ENCODE peak calls at places on chromosome 13, in five cellular contexts. Q is lung, N is heart right ventricle, Z is stomach, O is mammary epithelial cell. S is an unnamed sample. For H3K4me1, the result is how much of the 10 kb centered on the place peaks cover.

GRCh38 chr13:70170689-70171088 is 62.4 kb upstream of the KLHL1 start:
- DNase-seq in N (no peak), Q (no peak), Z (no peak), O (no peak), S (no peak)

GRCh38 chr13:25329706-25330105 is 28.3 kb downstream of the NUP58 start:
- DNase-seq in Z (no peak), Q (no peak), O (peak), N (no peak), S (no peak)

GRCh38 chr13:35724480-35724879 is 248.0 kb upstream of the MAB21L1 start:
- DNase-seq in N (no peak), Z (no peak), Q (no peak), O (no peak), S (no peak)

GRCh38 chr13:75715598-75716523 is 79.7 kb downstream of the LMO7 start:
- DNase-seq in N (no peak), Q (no peak), Z (no peak), O (peak), S (no peak)

GRCh38 chr13:105918842-105919741 is 616.4 kb downstream of the EFNB2 start:
- DNase-seq in Z (peak), Q (no peak), N (no peak), O (peak), S (peak)

GRCh38 chr13:78655906-78656305 is 3.0 kb downstream of the OBI1 start:
- DNase-seq in Q (no peak), Z (no peak), O (no peak), N (no peak), S (no peak)

GRCh38 chr13:94390881-94391280 is 88.6 kb downstream of the DCT start:
- DNase-seq in N (no peak), Q (no peak), Z (no peak), O (no peak), S (no peak)

GRCh38 chr13:36082396-36082795 is 48.8 kb downstream of the DCLK1 start:
- DNase-seq in Z (no peak), Q (no peak), O (no peak), N (no peak), S (no peak)

GRCh38 chr13:114079601-114080536 is 52.6 kb downstream of the RASA3 start:
- DNase-seq in Q (no peak), O (no peak), Z (no peak), N (no peak), S (peak)

GRCh38 chr13:108924154-108924940 is 294.9 kb downstream of the MYO16 start:
- DNase-seq in Z (no peak), Q (no peak), O (peak), N (no peak), S (no peak)

GRCh38 chr13:91805605-91806004 is 407.2 kb downstream of the GPC5 start:
- DNase-seq in N (no peak), Z (no peak), Q (no peak), O (no peak), S (no peak)

GRCh38 chr13:39451860-39452301 is 151.1 kb downstream of the LHFPL6 start:
- DNase-seq in O (no peak), N (peak), Z (no peak), Q (no peak), S (no peak)

GRCh38 chr13:30422056-30422914 is at the start of gene UBE2L5:
- DNase-seq in Z (peak), N (peak), Q (peak), O (peak), S (peak)
- H3K4me1 ChIP-seq in Z (under half), N (under half), Q (under half), O (under half), S (under half)

GRCh38 chr13:98575009-98575866 is 1.7 kb downstream of the STK24 start:
- DNase-seq in N (no peak), Q (no peak), Z (no peak), O (peak), S (peak)
- H3K4me1 ChIP-seq in N (half or more), Q (under half), Z (half or more), O (under half), S (half or more)

DNA sequence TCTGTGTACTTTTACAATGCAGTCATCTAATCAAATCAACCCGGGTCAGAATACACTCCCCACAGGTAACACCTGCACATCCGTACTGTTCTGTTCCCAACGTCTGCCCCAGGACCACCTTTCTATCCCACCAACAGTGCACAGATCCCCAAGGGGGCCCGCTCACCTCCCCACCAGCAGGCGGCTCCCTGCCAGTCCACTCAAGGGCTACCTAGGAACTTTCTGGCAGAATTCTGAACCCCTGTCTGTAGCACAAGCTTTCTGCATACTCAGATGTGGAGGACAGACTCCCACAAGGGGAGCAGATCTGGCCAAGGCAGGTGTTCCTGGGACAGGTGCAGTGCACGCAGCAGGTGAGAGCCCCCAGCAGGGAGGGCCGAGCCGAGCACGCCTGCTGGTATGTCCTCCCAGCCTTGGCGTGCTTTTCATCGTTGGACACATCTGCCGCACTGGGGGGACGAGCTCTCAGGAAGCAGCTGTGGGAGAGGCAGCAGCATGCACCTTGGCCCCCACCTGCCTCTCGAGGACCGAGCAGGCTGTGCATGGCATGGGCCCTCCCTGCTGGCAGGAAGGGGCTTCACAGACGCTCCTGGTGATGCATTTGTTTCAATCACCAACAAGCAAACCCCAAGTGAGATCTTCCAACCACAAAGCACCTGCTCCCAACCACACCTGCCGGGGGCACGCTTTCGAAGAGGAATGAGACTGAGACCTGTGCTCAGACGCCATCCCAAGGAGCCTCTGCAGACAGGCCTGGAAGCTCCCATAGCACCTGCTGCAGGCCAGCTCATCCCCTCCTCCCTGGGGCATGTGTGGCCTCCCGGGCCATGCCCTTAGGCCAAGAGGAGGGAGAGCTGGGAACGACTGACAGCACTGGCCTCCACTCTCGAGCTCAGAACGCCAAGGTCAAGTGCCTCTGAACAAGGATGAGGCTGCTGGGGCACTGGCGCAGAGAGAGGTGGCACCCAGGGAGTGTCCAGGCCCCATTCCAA is 35.9 kb downstream of the RAB20 start:
- DNase-seq in N (peak), Q (no peak), Z (no peak), O (no peak), S (no peak)
- H3K4me1 ChIP-seq in N (half or more), Q (under half), Z (half or more), O (under half), S (under half)

GRCh38 chr13:30871713-30872029 is 34.4 kb upstream of the MEDAG start:
- DNase-seq in Z (no peak), N (no peak), O (no peak), Q (no peak), S (no peak)

GRCh38 chr13:30868806-30869470 is 37.1 kb upstream of the MEDAG start:
- DNase-seq in Q (no peak), Z (no peak), N (no peak), O (no peak), S (no peak)

GRCh38 chr13:30869491-30869890 is 36.6 kb upstream of the MEDAG start:
- DNase-seq in Q (no peak), O (no peak), Z (no peak), N (peak), S (no peak)

GRCh38 chr13:30870916-30871712 is 35.0 kb upstream of the MEDAG start:
- DNase-seq in Z (no peak), O (no peak), N (no peak), Q (no peak), S (no peak)

DNA sequence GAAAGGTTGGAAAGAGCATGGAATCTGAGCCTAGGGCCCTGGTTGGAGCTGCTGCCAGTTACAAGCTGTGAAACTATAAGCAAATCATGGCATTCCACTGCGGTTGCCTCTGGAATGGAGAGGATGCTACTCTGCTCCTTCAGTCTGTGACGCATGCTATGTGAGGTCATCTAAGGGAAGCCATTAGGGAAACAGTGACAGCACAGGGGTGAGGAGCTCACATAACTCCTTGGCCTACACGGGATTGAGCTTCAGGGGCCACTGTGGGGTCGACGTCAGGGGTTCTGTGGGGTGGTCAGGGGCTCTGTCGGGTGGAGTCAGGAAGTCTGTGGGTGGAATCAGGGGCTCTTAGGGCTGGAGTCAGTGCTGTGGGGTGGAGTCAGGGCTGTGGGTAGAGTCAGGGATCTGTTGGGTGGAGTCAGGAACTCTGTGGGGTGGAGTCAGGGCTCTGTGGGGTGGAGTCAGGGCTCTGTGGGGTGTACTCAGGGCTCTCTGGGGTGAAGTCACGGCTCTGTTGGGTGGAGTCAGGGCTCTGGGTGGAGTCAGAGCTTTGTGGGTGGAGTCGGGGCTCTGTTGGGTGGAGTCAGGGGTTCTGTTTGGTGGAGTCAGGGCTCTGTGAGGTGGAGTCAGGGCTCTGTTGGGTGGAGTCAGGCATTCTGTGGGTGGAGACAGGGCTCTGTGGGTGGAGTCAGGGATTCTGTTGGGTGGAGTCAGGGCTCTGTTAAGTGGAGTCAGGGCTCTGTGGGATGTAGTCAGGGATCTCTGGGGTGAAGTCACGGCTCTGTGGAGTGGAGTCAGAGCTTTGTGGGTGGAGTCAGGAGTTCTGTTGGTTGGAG is 35.8 kb upstream of the MEDAG start:
- DNase-seq in Z (peak), Q (peak), O (peak), N (peak), S (peak)
- H3K4me1 ChIP-seq in Z (under half), Q (under half), O (under half), N (under half), S (half or more)

DNA sequence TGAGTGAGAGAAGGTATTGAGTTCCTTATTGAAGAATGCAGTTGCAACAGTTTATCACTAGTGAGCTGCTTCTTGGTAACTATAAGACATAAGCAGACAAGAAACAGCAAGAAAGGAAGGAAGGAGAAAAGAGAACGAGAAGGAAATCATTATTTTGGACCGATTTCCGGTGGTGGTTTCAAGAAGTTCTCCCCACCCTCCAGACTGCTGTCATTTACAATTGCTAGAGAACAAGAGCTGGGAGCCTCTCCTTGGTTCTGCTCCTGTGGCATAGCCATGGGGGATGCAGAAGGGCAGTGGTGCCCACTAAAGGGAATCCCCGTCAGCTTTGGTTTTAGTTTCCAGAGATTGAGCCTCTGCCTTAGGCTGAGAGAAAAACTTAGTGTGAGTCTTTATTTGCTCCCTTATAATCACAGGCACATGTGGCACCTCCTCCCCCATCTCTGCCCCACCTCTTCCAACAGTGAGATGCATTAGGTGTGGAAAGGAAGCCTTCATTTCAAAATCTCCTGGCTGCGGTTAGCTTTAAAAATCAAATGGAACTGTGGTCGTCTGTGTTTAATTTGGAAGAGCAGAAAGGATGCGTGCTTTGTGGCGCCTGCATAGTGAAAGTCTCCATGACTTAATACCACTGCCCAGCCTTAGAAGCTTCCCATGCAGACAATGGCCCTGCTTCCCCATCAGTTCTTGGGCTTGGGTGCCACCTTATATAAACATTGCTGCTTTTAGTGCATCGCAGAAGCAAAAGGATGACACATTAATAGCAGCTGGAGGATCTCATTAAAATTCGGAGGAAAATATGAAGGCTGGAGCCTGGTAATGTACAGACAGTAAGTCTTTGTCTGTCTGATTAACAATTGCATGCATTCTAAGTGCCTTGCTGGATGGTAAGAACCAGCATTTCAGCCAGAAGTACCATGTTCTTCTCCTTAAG is 25.0 kb downstream of the LRCH1 start:
- DNase-seq in O (no peak), Q (no peak), Z (no peak), N (no peak), S (peak)
- H3K4me1 ChIP-seq in O (under half), Q (under half), Z (under half), N (half or more), S (under half)

DNA sequence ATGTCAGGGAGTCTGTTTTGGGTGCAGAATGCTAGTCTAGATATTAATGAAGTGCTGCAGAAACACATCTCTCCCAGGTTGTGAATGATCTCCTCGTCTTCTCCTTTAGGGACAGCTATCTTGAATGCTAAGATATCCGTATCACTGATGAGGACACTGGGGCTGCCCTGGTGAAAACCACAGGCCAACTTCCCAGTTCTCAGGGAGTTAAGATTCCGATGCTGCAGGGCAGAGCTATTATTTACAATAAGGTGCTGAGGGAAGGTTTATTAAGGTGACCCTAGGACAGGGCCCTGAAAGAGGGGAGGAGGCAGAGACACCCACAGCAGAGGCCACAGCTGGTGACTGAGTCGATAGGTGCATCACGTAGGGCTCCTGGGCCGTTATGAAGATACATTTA is 66.1 kb downstream of the TNFRSF19 start:
- DNase-seq in N (no peak), O (no peak), Q (no peak), Z (no peak), S (no peak)
- H3K4me1 ChIP-seq in N (under half), O (under half), Q (under half), Z (under half), S (under half)

DNA sequence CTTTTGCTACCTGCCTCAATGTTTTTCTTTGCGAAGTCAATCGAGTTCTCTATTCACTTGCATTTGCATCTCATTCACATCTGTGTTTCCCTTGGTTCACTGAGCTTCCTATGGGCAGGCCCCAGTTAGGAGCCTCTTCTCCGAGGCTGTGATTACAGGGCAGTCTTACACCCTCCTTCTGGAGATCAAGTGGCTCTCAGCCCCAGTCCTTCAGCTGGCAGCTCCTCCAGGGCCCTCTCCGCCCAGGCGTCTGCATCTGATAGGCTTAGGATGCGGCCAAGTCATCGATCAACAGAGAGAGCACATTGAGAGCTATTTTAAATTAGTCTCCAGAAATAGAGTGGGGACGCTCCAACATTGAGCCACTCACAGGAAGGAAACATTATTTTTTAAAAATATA is 44.2 kb downstream of the MBNL2 start:
- DNase-seq in Q (peak), Z (no peak), O (no peak), N (no peak), S (no peak)
- H3K4me1 ChIP-seq in Q (under half), Z (under half), O (under half), N (half or more), S (under half)

S was measured in SJSA1.